ENCODE peak calls at places on chromosomes 13 and 19, in ten cellular contexts. X, S, Q, I, G, E, D, H, L and U are unnamed samples.

GRCh38 chr19:4580021-4580901 is 20.8 kb upstream of the SEMA6B start:
- DNase-seq in I (no peak), X (no peak), Q (no peak), L (no peak), E (no peak), D (peak), G (no peak), S (no peak), H (no peak), U (no peak)

GRCh38 chr13:31073859-31074718 is 87.6 kb downstream of the HSPH1 start:
- DNase-seq in I (no peak), L (no peak), X (no peak), H (peak), S (peak), G (no peak), Q (no peak), D (no peak), E (no peak), U (peak)

GRCh38 chr13:51682691-51683090 is 98.4 kb downstream of the WDFY2 start:
- DNase-seq in D (no peak), H (peak), I (no peak), E (no peak), S (peak), G (no peak), L (no peak), X (no peak), Q (no peak), U (no peak)

GRCh38 chr19:34232566-34233481 is 21.5 kb upstream of the GARRE1 start:
- DNase-seq in G (no peak), Q (no peak), L (peak), X (peak), D (no peak), S (peak), I (peak), H (peak), E (no peak), U (peak)

GRCh38 chr13:98960331-98961203 is 17.3 kb downstream of the DOCK9 start:
- DNase-seq in E (no peak), D (no peak), Q (no peak), I (no peak), G (no peak), L (no peak), X (no peak), H (peak), S (no peak), U (no peak)

GRCh38 chr19:44796701-44797115 is 12.2 kb upstream of the BCAM start:
- DNase-seq in E (no peak), Q (no peak), X (peak), S (peak), L (no peak), I (no peak), D (peak), H (peak), G (no peak), U (no peak)

GRCh38 chr13:107534548-107534947 is 680.8 kb downstream of the LIG4 start:
- DNase-seq in H (no peak), D (no peak), I (no peak), E (no peak), S (peak), X (no peak), G (no peak), Q (no peak), L (no peak), U (no peak)

GRCh38 chr13:61136101-61136500 is 279.5 kb downstream of the PCDH20 start:
- DNase-seq in H (no peak), I (no peak), E (no peak), Q (no peak), S (no peak), G (no peak), D (peak), L (no peak), X (no peak), U (no peak)

GRCh38 chr13:75847588-75847987 is 211.5 kb downstream of the LMO7 start:
- DNase-seq in X (no peak), I (no peak), L (no peak), G (no peak), D (no peak), S (no peak), H (no peak), Q (no peak), E (no peak), U (no peak)

GRCh38 chr19:39078436-39079200 is 5.5 kb upstream of the ACP7 start:
- DNase-seq in D (no peak), Q (no peak), E (no peak), H (peak), G (no peak), S (peak), I (no peak), L (no peak), X (no peak), U (no peak)

GRCh38 chr13:27617801-27618411 is 2.4 kb downstream of the LNX2 start:
- DNase-seq in G (no peak), D (no peak), Q (no peak), S (no peak), I (no peak), H (no peak), L (no peak), E (no peak), X (no peak), U (no peak)

GRCh38 chr13:23680836-23681235 is 110.6 kb downstream of the TNFRSF19 start:
- DNase-seq in G (no peak), H (no peak), Q (no peak), D (no peak), S (no peak), E (no peak), I (no peak), L (no peak), X (no peak), U (no peak)

GRCh38 chr13:94660695-94661324 is 51.5 kb downstream of the SOX21 start:
- DNase-seq in G (no peak), L (no peak), X (no peak), S (peak), Q (no peak), I (no peak), H (peak), D (no peak), E (peak), U (peak)
- TF ChIP-seq CTCF in G (no peak), L (no peak), X (no peak), S (peak), Q (no peak), I (peak), H (peak), D (peak), E (peak), U (peak)

DNA sequence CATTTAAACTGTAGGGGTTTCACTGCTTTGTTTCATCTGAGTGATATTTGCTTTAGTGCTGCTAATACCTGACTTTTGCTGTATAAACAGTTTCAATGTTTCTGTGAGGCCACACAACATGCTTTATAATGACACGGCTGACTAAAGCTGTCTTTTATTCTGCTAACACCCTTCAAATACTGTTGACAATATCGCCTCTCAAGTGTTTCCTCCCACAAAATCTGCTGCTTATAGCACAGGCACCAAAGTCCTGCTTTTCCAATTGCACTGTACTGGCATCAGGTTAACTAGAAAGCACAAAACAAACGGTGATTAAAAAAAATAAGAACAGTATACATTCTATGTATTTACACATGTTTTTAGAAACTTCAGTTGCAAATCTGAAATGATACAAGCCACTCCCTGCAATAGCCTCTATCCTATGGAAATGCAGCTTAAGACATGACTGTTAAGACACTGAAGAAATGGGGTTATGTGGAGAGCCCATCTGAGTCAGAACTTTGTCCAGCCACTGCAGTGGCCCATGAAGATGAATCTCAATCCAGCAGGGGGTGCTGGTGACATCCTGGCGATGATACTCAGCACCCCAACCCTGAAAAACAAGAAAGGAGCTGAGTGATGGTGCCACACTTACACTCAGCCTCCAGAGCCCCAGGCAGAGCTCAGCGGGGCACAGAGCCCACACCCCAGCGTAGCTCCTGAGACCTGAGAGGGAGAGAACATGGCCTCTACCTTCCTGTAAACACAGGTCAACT is 29.4 kb downstream of the RFXAP start:
- DNase-seq in D (no peak), L (no peak), X (no peak), H (peak), Q (no peak), E (no peak), I (no peak), S (peak), G (no peak), U (no peak)
- TF ChIP-seq CTCF in D (no peak), L (no peak), X (peak), H (no peak), Q (no peak), E (peak), I (no peak), S (peak), G (no peak), U (no peak)

DNA sequence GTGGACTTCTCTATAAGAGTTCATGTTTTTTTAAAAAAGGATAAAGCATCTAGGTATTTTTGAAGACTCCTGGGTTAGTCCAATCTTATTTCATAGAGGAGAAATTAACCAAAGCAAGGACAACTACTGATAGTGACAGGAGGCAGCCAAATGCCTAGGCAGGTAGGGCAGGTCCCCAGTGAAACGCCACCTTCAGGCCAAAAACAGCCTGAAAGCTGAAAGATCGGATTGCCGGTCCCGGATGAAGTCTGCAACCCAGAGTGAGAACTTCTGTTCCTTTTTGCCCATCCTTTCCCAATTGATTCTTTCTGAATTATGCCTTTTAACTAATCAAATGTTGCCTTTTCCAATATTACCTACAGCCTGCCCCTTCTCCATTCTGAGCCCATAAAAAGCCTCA is 6.1 kb upstream of the GGACT start:
- DNase-seq in S (no peak), E (no peak), G (no peak), D (peak), Q (no peak), L (no peak), X (no peak), H (no peak), I (no peak), U (no peak)
- TF ChIP-seq CTCF in S (peak), E (peak), G (peak), D (peak), Q (no peak), L (no peak), X (no peak), H (peak), I (no peak), U (no peak)

DNA sequence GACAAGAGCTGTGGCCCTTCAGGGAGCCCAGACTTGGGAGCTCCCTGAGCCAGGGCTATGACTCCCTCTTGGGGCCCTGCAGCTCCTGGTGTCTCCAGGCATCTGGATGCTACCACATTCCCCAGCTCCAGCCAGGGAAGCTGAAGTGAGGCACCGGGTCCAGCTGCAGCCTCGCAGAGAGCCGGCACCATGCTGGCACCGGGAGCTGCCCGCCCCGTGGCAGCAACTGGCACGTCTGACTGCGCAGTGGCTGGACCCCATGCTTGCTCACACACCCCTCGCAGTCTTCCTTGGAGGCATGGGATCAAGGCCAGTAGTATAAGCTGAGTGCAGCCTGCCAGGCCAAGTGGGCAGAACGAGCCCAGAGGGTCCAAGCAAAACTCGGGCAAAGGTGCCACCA is 7.4 kb downstream of the IGFL4 start:
- DNase-seq in E (no peak), D (no peak), Q (no peak), G (no peak), X (no peak), S (no peak), I (no peak), L (no peak), H (no peak), U (no peak)
- TF ChIP-seq CTCF in E (no peak), D (no peak), Q (no peak), G (no peak), X (no peak), S (no peak), I (no peak), L (no peak), H (no peak), U (no peak)

DNA sequence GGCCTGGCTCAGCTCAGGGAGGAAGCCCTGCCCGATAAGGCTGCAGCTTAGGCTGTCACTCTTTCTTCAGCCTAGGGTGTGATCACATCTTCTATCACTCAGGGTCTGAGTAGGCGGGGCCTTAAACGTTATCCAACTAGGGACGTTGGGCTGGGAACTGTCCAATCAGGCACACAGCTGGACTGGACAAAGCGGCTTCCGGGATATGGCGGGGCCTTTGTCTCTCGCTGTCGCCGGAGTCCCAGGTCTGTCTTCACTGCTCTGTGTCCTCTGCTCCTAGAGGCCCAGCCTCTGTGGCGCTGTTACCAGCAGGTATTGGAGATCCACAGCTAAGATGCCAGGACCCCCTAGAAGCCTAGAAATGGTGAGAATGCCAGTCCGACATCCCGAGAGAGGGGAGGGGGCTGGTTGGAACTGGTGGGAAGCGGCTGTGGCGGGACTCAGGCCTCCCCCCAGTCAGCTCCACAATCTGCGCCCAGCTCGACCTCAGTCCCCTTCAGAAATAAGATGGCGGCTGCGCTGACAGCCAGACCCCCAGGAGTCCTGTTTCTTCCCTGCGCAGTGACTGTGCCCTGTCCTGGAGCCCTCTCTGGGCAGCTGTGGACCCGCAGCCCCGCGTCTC is at the start of gene ZNF254:
- DNase-seq in Q (peak), H (peak), L (peak), D (peak), E (peak), X (peak), I (peak), G (peak), S (peak), U (peak)
- TF ChIP-seq CTCF in Q (no peak), H (peak), L (no peak), D (no peak), E (no peak), X (no peak), I (no peak), G (no peak), S (no peak), U (no peak)

DNA sequence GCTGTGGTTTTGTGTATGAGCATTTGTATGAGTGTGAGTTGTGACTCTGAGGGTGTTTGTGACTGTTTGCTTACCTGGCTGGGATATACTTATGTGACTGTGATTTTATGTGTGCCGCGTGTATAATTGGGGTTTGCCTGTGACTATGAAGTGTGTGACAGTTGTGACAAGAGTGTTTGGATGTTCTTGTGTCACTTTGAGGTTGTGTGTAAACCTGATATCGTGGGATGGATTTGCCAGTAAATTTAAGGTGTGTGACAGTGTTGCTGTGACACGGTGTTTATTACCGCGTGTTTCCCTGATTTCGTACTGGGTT is 442 bp downstream of the ZNF420 start:
- DNase-seq in I (no peak), X (no peak), H (no peak), E (no peak), Q (no peak), G (no peak), D (no peak), S (no peak), L (no peak), U (no peak)
- TF ChIP-seq CTCF in I (no peak), X (no peak), H (no peak), E (no peak), Q (no peak), G (no peak), D (no peak), S (no peak), L (no peak), U (no peak)

GRCh38 chr19:1768248-1768647 is 14.9 kb downstream of the ONECUT3 start:
- DNase-seq in Q (no peak), G (no peak), I (no peak), E (peak), L (no peak), X (no peak), D (peak), S (no peak), H (no peak), U (no peak)
- TF ChIP-seq CTCF in Q (no peak), G (no peak), I (no peak), E (peak), L (no peak), X (no peak), D (peak), S (peak), H (peak), U (no peak)

GRCh38 chr13:80245162-80245733 is 95.7 kb downstream of the SPRY2 start:
- DNase-seq in I (no peak), L (no peak), D (no peak), H (no peak), S (no peak), G (no peak), Q (no peak), X (no peak), E (no peak), U (no peak)

GRCh38 chr13:80249906-80250513 is 90.9 kb downstream of the SPRY2 start:
- DNase-seq in X (no peak), G (no peak), I (no peak), L (no peak), E (no peak), Q (no peak), D (no peak), H (no peak), S (no peak), U (no peak)

GRCh38 chr13:80242728-80243427 is 98.0 kb downstream of the SPRY2 start:
- DNase-seq in X (no peak), I (no peak), D (no peak), L (no peak), Q (no peak), S (no peak), E (no peak), G (no peak), H (no peak), U (no peak)

GRCh38 chr13:80239571-80240255 is 101.2 kb downstream of the SPRY2 start:
- DNase-seq in L (no peak), X (no peak), S (peak), Q (no peak), E (no peak), G (no peak), I (no peak), H (no peak), D (no peak), U (no peak)

GRCh38 chr13:80244574-80244973 is 96.4 kb downstream of the SPRY2 start:
- DNase-seq in H (no peak), Q (no peak), I (no peak), L (no peak), E (no peak), G (no peak), X (no peak), D (no peak), S (no peak), U (no peak)
- TF ChIP-seq CTCF in H (no peak), Q (no peak), I (no peak), L (no peak), E (no peak), G (no peak), X (no peak), D (no peak), S (no peak), U (no peak)